ENCODE peak calls at places on chromosomes 11 and 22, in six cellular contexts. M is HFFc6; Z is CD4-positive, alpha-beta memory T cell; V is HAP-1; D is CD14-positive monocyte; U is hepatic stellate cell. Q is an unnamed sample.

GRCh38 chr11:62854825-62855570 is 15.6 kb upstream of the WDR74 start:
- DNase-seq in M (no peak), U (no peak), V (no peak), D (no peak), Z (no peak), Q (no peak)

GRCh38 chr22:46090631-46091201 is 59.6 kb upstream of the PPARA start:
- DNase-seq in U (peak), M (peak), V (no peak), Z (no peak), D (no peak), Q (no peak)

GRCh38 chr22:42611076-42611475 is 3.6 kb downstream of the POLDIP3 start:
- DNase-seq in U (no peak), V (no peak), D (no peak), M (no peak), Z (no peak), Q (no peak)

GRCh38 chr11:122226810-122227379 is 110.9 kb upstream of the BLID start:
- DNase-seq in M (peak), V (no peak), Z (no peak), D (no peak), U (peak), Q (no peak)

GRCh38 chr11:3157381-3158130 is 7.6 kb downstream of the OSBPL5 start:
- DNase-seq in Z (peak), M (no peak), U (no peak), D (peak), V (no peak), Q (no peak)

GRCh38 chr11:128684582-128685382 is 9.1 kb upstream of the FLI1 start:
- DNase-seq in M (no peak), V (no peak), Z (no peak), U (no peak), D (no peak), Q (no peak)

GRCh38 chr22:24506802-24507438 is 11.8 kb downstream of the UPB1 start:
- DNase-seq in V (no peak), U (peak), D (peak), Z (no peak), M (peak), Q (no peak)

GRCh38 chr11:133930767-133931448 is 25.9 kb downstream of the IGSF9B start:
- DNase-seq in Z (no peak), M (no peak), V (no peak), U (peak), D (no peak), Q (no peak)

GRCh38 chr11:66429983-66430602 is 8.6 kb downstream of the MRPL11 start:
- DNase-seq in U (peak), Z (peak), M (peak), V (peak), D (peak), Q (peak)

GRCh38 chr11:119087747-119088241 is 3.1 kb downstream of the HMBS start:
- DNase-seq in Z (no peak), D (no peak), U (no peak), M (no peak), V (no peak), Q (no peak)

GRCh38 chr11:2517386-2518064 is 72.7 kb downstream of the KCNQ1 start:
- DNase-seq in Z (no peak), M (no peak), U (no peak), V (no peak), D (peak), Q (no peak)

GRCh38 chr11:68260484-68260883 is 11.3 kb downstream of the C11orf24 start:
- DNase-seq in U (no peak), V (no peak), D (no peak), Z (no peak), M (no peak), Q (no peak)

Q was measured in neuronal stem cell.